ENCODE peak calls at places on chromosomes 13 and 19, in nine cellular contexts. N, O, F, B, A, K, J, Y and T are unnamed samples.

GRCh38 chr13:60019119-60019993 is 144.4 kb downstream of the DIAPH3 start:
- DNase-seq in O (peak), Y (peak), J (no peak), N (peak), K (no peak), A (no peak), F (no peak), B (no peak), T (no peak)

GRCh38 chr19:2949939-2950285 is 5.1 kb upstream of the ZNF77 start:
- DNase-seq in O (peak), B (peak), Y (peak), N (no peak), K (peak), J (peak), F (no peak), A (no peak), T (no peak)

GRCh38 chr19:53057904-53058579 is 13.5 kb downstream of the ERVV-2 start:
- DNase-seq in K (peak), Y (no peak), J (no peak), B (no peak), O (peak), F (no peak), N (no peak), A (no peak), T (no peak)

GRCh38 chr13:113585828-113586355 is 1.3 kb downstream of the TFDP1 start:
- DNase-seq in B (no peak), F (no peak), A (no peak), Y (no peak), N (no peak), J (peak), K (no peak), O (no peak), T (no peak)

GRCh38 chr19:18044825-18045304 is 36.9 kb downstream of the ARRDC2 start:
- DNase-seq in O (peak), K (no peak), A (no peak), F (no peak), B (peak), Y (no peak), N (peak), J (peak), T (peak)

GRCh38 chr13:108958013-108958376 is 328.6 kb downstream of the MYO16 start:
- DNase-seq in Y (no peak), A (no peak), J (no peak), N (no peak), B (no peak), F (no peak), K (no peak), O (no peak), T (no peak)

GRCh38 chr19:19053508-19054314 is 10.1 kb upstream of the SLC25A42 start:
- DNase-seq in F (peak), J (peak), A (no peak), K (peak), B (peak), Y (peak), N (no peak), O (peak), T (no peak)

GRCh38 chr19:39847525-39847924 is 1.3 kb upstream of the FBL start:
- DNase-seq in N (no peak), K (no peak), B (no peak), Y (peak), A (no peak), J (no peak), O (no peak), F (no peak), T (no peak)

GRCh38 chr13:113746143-113746525 is 12.9 kb upstream of the TMEM255B start:
- DNase-seq in Y (peak), J (no peak), O (peak), A (no peak), B (peak), F (no peak), N (no peak), K (no peak), T (no peak)

GRCh38 chr13:107251321-107251720 is 683.4 kb upstream of the ARGLU1 start:
- DNase-seq in B (no peak), J (no peak), F (no peak), A (no peak), Y (no peak), K (no peak), O (no peak), N (no peak), T (no peak)

GRCh38 chr19:17448190-17448967 is at the start of gene TMEM221:
- DNase-seq in O (peak), F (no peak), A (no peak), Y (no peak), N (no peak), B (peak), J (peak), K (peak), T (peak)

GRCh38 chr13:26112843-26113242 is 61.0 kb upstream of the SHISA2 start:
- DNase-seq in Y (no peak), B (peak), F (no peak), J (no peak), N (no peak), K (no peak), A (no peak), O (peak), T (no peak)
- TF ChIP-seq CTCF in Y (no peak), B (no peak), F (no peak), J (peak), N (no peak), K (peak), A (peak), O (peak), T (no peak)

GRCh38 chr19:33194884-33195710 is 967 bp downstream of the LRP3 start:
- DNase-seq in A (no peak), J (no peak), K (peak), O (peak), F (no peak), B (peak), N (no peak), Y (peak), T (no peak)

GRCh38 chr19:33194527-33194883 is 375 bp downstream of the LRP3 start:
- DNase-seq in O (peak), K (no peak), Y (no peak), F (no peak), A (no peak), J (no peak), N (no peak), B (no peak), T (no peak)

GRCh38 chr19:33192010-33192409 is 2.1 kb upstream of the LRP3 start:
- DNase-seq in J (no peak), F (no peak), Y (no peak), A (no peak), K (peak), N (no peak), O (peak), B (no peak), T (no peak)

GRCh38 chr19:33193269-33193863 is 764 bp upstream of the LRP3 start:
- DNase-seq in J (no peak), F (no peak), B (no peak), N (no peak), A (no peak), O (no peak), K (no peak), Y (no peak), T (no peak)

GRCh38 chr19:33193864-33194362 is at the start of gene LRP3:
- DNase-seq in F (no peak), K (peak), B (peak), Y (no peak), N (no peak), J (no peak), O (peak), A (no peak), T (peak)
- TF ChIP-seq REST in F (no peak), K (peak), B (no peak), Y (no peak), N (no peak), J (no peak), O (no peak), A (peak), T (peak)

GRCh38 chr13:38969187-38969586 is 21.4 kb downstream of the STOML3 start:
- DNase-seq in K (no peak), F (no peak), J (no peak), A (no peak), N (no peak), O (no peak), B (no peak), Y (no peak), T (no peak)

GRCh38 chr13:38967446-38967845 is 23.2 kb downstream of the STOML3 start:
- DNase-seq in O (no peak), J (no peak), N (no peak), A (no peak), B (no peak), F (no peak), Y (no peak), K (no peak), T (no peak)

GRCh38 chr13:38965281-38965680 is 25.4 kb downstream of the STOML3 start:
- DNase-seq in F (no peak), B (no peak), J (no peak), Y (no peak), O (no peak), K (no peak), N (no peak), A (no peak), T (no peak)

DNA sequence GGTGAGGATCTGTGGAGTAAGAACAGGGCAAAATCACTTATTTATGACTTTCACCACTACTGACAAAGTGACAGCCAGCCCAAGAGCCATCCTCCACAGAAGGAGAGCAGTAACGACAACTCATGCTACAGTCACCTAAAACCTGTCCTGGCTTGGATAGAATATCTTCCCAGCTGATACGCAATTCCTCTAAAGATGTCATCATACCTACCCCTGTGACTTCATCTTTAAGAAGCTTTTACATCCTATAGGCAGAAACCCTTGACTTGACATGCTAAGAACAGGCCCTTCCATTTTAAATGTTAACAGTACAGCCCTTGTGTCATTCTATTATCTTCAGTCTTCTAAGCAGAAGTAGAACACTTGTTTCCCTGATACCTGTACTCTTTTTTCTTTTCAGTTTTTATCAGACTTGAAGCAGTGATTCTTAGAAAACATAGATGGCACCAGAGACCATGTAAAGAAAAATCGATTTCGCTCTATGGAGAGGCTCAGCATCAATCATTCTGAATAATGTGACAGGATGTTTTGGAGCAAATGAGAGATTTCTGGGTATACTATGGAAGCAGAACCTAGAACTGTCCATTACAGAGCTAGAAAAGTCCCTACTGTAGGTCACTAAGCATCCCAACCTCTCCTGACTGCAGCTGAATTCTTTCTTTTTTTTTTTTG is 20.1 kb downstream of the STOML3 start:
- DNase-seq in B (no peak), N (no peak), J (no peak), O (peak), K (peak), A (no peak), F (no peak), Y (no peak), T (no peak)
- TF ChIP-seq CTCF in B (no peak), N (no peak), J (peak), O (peak), K (no peak), A (peak), F (no peak), Y (peak), T (no peak)

GRCh38 chr19:43622956-43623355 is 3.5 kb upstream of the ZNF428 start:
- DNase-seq in Y (no peak), O (no peak), N (no peak), K (no peak), F (no peak), A (no peak), B (no peak), J (no peak), T (no peak)

GRCh38 chr19:43625918-43626579 is 6.6 kb upstream of the ZNF428 start:
- DNase-seq in A (no peak), K (peak), J (peak), O (peak), N (no peak), B (peak), F (no peak), Y (no peak), T (no peak)

GRCh38 chr19:43623889-43624670 is 4.7 kb upstream of the ZNF428 start:
- DNase-seq in Y (no peak), B (no peak), F (peak), K (peak), J (peak), O (peak), N (no peak), A (no peak), T (no peak)

GRCh38 chr19:43626838-43627237 is 7.4 kb upstream of the ZNF428 start:
- DNase-seq in K (no peak), Y (no peak), J (no peak), O (no peak), N (no peak), F (no peak), A (no peak), B (no peak), T (no peak)

GRCh38 chr19:43624933-43625332 is 5.5 kb upstream of the ZNF428 start:
- DNase-seq in J (peak), Y (no peak), A (no peak), O (peak), B (peak), K (no peak), N (no peak), F (peak), T (peak)
- TF ChIP-seq REST in J (no peak), Y (no peak), A (no peak), O (no peak), B (no peak), K (no peak), N (no peak), F (no peak), T (no peak)

DNA sequence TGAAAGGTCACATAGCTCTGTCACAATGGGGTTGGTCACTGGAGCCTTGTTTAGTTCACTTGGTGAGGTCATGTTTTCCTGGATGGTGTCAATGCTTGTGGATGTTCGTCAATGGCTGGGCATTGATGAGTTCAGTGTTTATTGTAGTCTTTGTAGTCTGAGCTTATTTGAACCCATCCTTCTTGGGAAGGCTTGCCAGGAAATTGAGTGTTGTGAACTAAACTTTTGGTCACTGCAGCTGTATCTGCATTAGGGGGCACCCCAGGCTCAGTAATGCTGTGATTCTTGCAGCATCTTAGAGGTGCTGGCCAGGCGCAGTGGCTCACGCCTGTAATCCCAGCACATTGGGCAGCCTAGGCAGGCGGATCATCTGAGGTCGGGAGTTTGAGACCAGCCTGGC is 22.0 kb downstream of the BLOC1S3 start:
- DNase-seq in N (no peak), B (peak), J (peak), A (no peak), F (no peak), Y (peak), O (peak), K (no peak), T (no peak)
- TF ChIP-seq CTCF in N (no peak), B (peak), J (peak), A (no peak), F (peak), Y (peak), O (peak), K (peak), T (no peak)

DNA sequence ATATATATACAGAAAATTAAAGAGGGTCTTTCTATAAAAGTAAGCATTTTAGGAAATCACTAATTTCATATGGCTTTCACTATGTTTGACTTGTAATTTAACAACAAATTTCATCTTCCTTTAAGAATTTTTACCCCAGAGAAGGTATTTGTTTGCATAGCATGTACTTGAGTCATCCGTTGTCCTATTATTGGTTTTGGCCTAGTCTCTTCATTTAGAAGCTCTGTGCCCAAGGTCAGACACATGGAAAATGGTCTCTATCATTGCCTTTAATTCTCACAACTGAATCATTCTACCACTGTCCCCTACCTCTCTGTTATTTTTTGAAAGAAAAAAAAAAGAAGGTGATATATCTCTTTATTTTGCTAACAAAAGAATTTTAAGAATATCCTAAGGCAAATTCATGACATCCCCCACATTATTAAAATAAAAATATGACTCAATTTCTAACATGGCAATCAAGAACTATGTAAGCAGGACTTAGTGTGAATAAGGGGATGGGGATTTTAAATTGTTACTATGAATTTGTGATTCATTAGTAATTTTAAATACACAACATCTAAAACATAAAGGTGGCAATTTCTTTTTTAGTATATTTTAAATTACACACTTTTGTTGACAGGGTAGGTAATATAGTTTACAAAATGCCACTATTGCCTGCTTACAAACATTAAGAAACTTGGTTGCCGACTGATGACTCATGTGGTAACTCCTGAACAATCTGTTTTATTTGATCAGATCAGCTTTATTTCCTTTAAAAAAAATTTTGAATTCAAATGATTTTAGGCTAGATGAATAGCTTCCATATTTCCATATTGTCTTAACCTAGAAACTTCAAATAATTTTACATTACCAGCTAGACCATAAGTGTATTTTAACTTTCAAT is 13.9 kb downstream of the SLITRK5 start:
- DNase-seq in J (no peak), B (peak), O (no peak), N (no peak), Y (no peak), K (no peak), A (no peak), F (no peak), T (no peak)
- TF ChIP-seq REST in J (no peak), B (no peak), O (no peak), N (no peak), Y (no peak), K (no peak), A (no peak), F (no peak), T (no peak)

DNA sequence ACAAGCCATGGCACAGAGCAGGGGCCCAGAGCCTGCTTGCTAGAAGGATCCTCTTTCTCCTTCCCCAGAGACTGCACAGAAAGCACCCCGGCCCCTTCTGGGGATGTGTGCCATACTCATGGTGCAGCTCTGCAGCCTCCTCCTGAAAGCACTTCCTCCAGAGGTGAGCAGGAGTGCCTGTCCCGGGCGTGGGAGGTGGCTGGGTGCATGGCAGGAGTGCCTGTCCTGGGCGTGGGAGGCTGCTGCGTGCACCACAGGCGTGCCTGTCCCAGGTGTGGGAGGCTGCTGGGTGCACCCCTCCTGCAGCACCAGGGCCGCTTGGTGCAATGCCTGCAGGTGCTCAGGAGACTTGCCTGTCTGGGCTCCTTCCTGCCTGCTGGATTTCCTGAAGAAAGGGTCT is 913.3 kb downstream of the UQCRFS1 start:
- DNase-seq in O (no peak), Y (no peak), F (no peak), J (no peak), A (no peak), B (no peak), K (no peak), N (no peak), T (no peak)
- TF ChIP-seq CTCF in O (no peak), Y (no peak), F (no peak), J (no peak), A (no peak), B (no peak), K (no peak), N (no peak), T (no peak)

GRCh38 chr19:54102421-54103169 is at the start of gene NDUFA3:
- DNase-seq in Y (peak), A (peak), F (peak), N (peak), K (peak), B (peak), O (peak), J (peak), T (peak)

GRCh38 chr19:54094601-54095000 is 6.0 kb downstream of the OSCAR start:
- DNase-seq in F (no peak), N (no peak), Y (no peak), K (no peak), B (no peak), O (peak), A (no peak), J (no peak), T (no peak)

GRCh38 chr19:54095136-54095858 is 5.3 kb downstream of the OSCAR start:
- DNase-seq in F (no peak), K (no peak), J (peak), A (no peak), Y (no peak), N (no peak), B (no peak), O (no peak), T (no peak)

GRCh38 chr19:54100560-54100959 is at the start of gene OSCAR:
- DNase-seq in B (no peak), J (no peak), N (no peak), A (no peak), Y (peak), O (no peak), K (no peak), F (no peak), T (no peak)

DNA sequence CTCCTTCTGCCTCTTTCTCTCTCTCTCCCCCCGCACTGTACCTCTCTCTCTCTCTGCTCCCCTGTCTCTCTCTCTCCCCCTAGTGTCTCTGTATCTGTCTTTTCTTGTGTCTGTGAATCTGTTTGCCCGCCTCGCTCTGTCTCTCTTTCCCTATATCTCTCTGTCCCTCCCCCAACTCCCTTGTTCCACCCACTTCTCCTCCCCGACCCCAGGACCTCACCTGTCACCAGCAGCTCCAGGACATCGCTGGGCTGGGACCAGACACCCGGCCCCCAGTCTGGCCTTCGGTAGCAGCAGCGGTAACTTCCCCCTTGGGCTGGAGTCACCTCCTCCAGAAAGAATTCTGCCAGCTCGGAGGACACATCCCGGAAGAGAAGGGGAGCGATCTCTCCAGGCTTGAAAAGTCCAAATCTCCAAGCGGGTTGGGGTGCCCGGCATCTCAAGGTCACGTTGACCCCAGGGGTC is 3.9 kb downstream of the OSCAR start:
- DNase-seq in J (peak), K (no peak), A (no peak), B (peak), O (peak), F (peak), N (no peak), Y (no peak), T (peak)
- TF ChIP-seq REST in J (no peak), K (no peak), A (no peak), B (no peak), O (no peak), F (no peak), N (no peak), Y (no peak), T (no peak)